ENCODE peak calls at places on chromosome X, in five cellular contexts. E is effector memory CD8-positive, alpha-beta T cell; G is HEK293T; Z is HFF-Myc; I is AG04450. S is an unnamed sample.

GRCh38 chrX:73127700-73128241 is 48.5 kb upstream of the PABPC1L2A start:
- DNase-seq in Z (no peak), I (no peak), G (peak; percentile 19), E (no peak), S (no peak)

GRCh38 chrX:7110821-7111276 is 36.7 kb upstream of the STS start:
- DNase-seq in Z (no peak), E (no peak), I (no peak), G (no peak), S (no peak)

GRCh38 chrX:154121961-154122360 is 22.1 kb upstream of the OPN1LW start:
- DNase-seq in G (no peak), I (no peak), Z (no peak), E (no peak), S (no peak)

GRCh38 chrX:40103565-40104323 is 6.0 kb upstream of the BCOR start:
- DNase-seq in E (no peak), Z (no peak), I (no peak), G (no peak), S (no peak)

GRCh38 chrX:129705988-129706387 is 32.8 kb upstream of the XPNPEP2 start:
- DNase-seq in I (no peak), Z (no peak), E (no peak), G (no peak), S (no peak)

GRCh38 chrX:136065044-136065671 is 79.9 kb downstream of the SLC9A6 start:
- DNase-seq in I (no peak), Z (no peak), E (no peak), G (peak; percentile 55), S (no peak)

GRCh38 chrX:124747295-124747694 is 400.9 kb downstream of the SH2D1A start:
- DNase-seq in I (no peak), E (no peak), G (no peak), Z (no peak), S (no peak)

GRCh38 chrX:45843518-45843917 is 642.8 kb upstream of the DIPK2B start:
- DNase-seq in I (no peak), E (peak; percentile 7), G (no peak), Z (no peak), S (no peak)

GRCh38 chrX:143642426-143642825 is 6.5 kb upstream of the SLITRK4 start:
- DNase-seq in I (no peak), G (no peak), E (no peak), Z (no peak), S (no peak)

GRCh38 chrX:70592091-70592490 is 147.5 kb downstream of the DLG3 start:
- DNase-seq in Z (peak; percentile 10), I (peak; percentile 4), G (no peak), E (no peak), S (no peak)

GRCh38 chrX:46354481-46354880 is 190.7 kb downstream of the ZNF674 start:
- DNase-seq in I (no peak), G (no peak), Z (no peak), E (no peak), S (no peak)